ENCODE peak calls at places on chromosomes 5 and 9, in five cellular contexts. Y is endothelial cell, G is amniotic stem cell, K is small intestine, J is NCI-H1105. F is an unnamed sample.

GRCh38 chr5:168086104-168086610 is 205.3 kb upstream of the WWC1 start:
- DNase-seq in Y (no peak), J (no peak), G (no peak), K (peak), F (no peak)

GRCh38 chr9:22208846-22209585 is 199.9 kb upstream of the CDKN2B start:
- DNase-seq in J (no peak), K (no peak), G (no peak), Y (no peak), F (no peak)

GRCh38 chr9:70410368-70410767 is 4.1 kb downstream of the KLF9 start:
- DNase-seq in J (no peak), G (no peak), Y (no peak), K (peak), F (no peak)

GRCh38 chr5:122770479-122770878 is 4.4 kb upstream of the SNX2 start:
- DNase-seq in G (no peak), J (no peak), Y (no peak), K (no peak), F (no peak)

GRCh38 chr5:27217977-27218376 is 179.6 kb upstream of the CDH9 start:
- DNase-seq in G (no peak), K (no peak), J (no peak), Y (no peak), F (no peak)

GRCh38 chr5:8827701-8828100 is 718.2 kb downstream of the SEMA5A start:
- DNase-seq in K (no peak), Y (no peak), G (no peak), J (no peak), F (no peak)

GRCh38 chr5:37667430-37667829 is 172.4 kb downstream of the GDNF start:
- DNase-seq in G (no peak), J (no peak), Y (no peak), K (no peak), F (no peak)

GRCh38 chr9:81686614-81687520 is 2.5 kb downstream of the TLE1 start:
- DNase-seq in K (peak), G (peak), Y (peak), J (peak), F (peak)

GRCh38 chr5:177489119-177489716 is 8.2 kb downstream of the PDLIM7 start:
- DNase-seq in K (peak), G (no peak), J (no peak), Y (no peak), F (no peak)

GRCh38 chr9:12774861-12775367 is at the start of gene LURAP1L:
- DNase-seq in Y (peak), K (peak), J (peak), G (no peak), F (peak)

GRCh38 chr5:77881528-77881927 is 105.4 kb upstream of the TBCA start:
- DNase-seq in J (no peak), K (no peak), G (no peak), Y (no peak), F (no peak)

GRCh38 chr9:124629600-124629999 is 122.4 kb upstream of the NR5A1 start:
- DNase-seq in G (no peak), J (no peak), Y (no peak), K (no peak), F (no peak)

GRCh38 chr9:31364171-31364570 is 1020.3 kb upstream of the ACO1 start:
- DNase-seq in K (no peak), Y (no peak), G (no peak), J (no peak), F (no peak)

GRCh38 chr5:36666304-36666703 is 59.9 kb downstream of the SLC1A3 start:
- DNase-seq in K (no peak), J (no peak), Y (no peak), G (no peak), F (no peak)

GRCh38 chr9:124815601-124816000 is 37.7 kb upstream of the WDR38 start:
- DNase-seq in G (no peak), J (no peak), K (no peak), Y (no peak), F (no peak)

GRCh38 chr5:58046371-58046770 is 413.5 kb downstream of the PLK2 start:
- DNase-seq in Y (no peak), G (no peak), K (no peak), J (no peak), F (no peak)

GRCh38 chr9:95508242-95508967 is 8.4 kb downstream of the PTCH1 start:
- DNase-seq in G (no peak), J (peak), Y (peak), K (no peak), F (no peak)

GRCh38 chr5:75279324-75279723 is 42.6 kb upstream of the ANKRD31 start:
- DNase-seq in G (no peak), Y (no peak), K (no peak), J (no peak), F (no peak)

GRCh38 chr5:93428868-93429267 is 152.2 kb downstream of the NR2F1-AS1 start:
- DNase-seq in J (no peak), Y (no peak), K (no peak), G (no peak), F (no peak)

GRCh38 chr9:116342941-116343340 is 189.3 kb downstream of the PAPPA start:
- DNase-seq in J (no peak), Y (no peak), G (no peak), K (no peak), F (no peak)

GRCh38 chr5:10524376-10525123 is 39.3 kb upstream of the ANKRD33B start:
- DNase-seq in K (no peak), J (no peak), G (peak), Y (no peak), F (peak)

GRCh38 chr9:71608825-71609452 is 159.4 kb downstream of the CEMIP2 start:
- DNase-seq in K (no peak), Y (no peak), J (no peak), G (no peak), F (no peak)

GRCh38 chr5:126395198-126395597 is 28.0 kb upstream of the GRAMD2B start:
- DNase-seq in G (no peak), Y (no peak), J (no peak), K (no peak), F (no peak)

GRCh38 chr9:121294866-121295661 is 27.1 kb downstream of the GSN start:
- DNase-seq in Y (no peak), G (no peak), K (no peak), J (no peak), F (no peak)

GRCh38 chr9:121916008-121916407 is 177.1 kb downstream of the TTLL11 start:
- DNase-seq in K (no peak), J (no peak), Y (no peak), G (no peak), F (no peak)

GRCh38 chr9:135647897-135648296 is 8.6 kb upstream of the GLT6D1 start:
- DNase-seq in G (no peak), J (no peak), K (no peak), Y (no peak), F (no peak)

GRCh38 chr9:97660847-97661246 is 27.2 kb downstream of the NCBP1 start:
- DNase-seq in G (no peak), K (no peak), Y (no peak), J (no peak), F (no peak)

GRCh38 chr9:18490591-18491370 is 16.8 kb downstream of the ADAMTSL1 start:
- DNase-seq in G (peak), J (no peak), K (no peak), Y (no peak), F (no peak)

GRCh38 chr5:3007577-3007976 is 256.1 kb upstream of the IRX2 start:
- DNase-seq in Y (no peak), J (no peak), G (no peak), K (no peak), F (no peak)

GRCh38 chr5:127564002-127564769 is 46.7 kb downstream of the PRRC1 start:
- DNase-seq in Y (peak), G (no peak), J (peak), K (peak), F (peak)

GRCh38 chr5:136811551-136811950 is 446.2 kb upstream of the TRPC7 start:
- DNase-seq in J (no peak), K (no peak), Y (no peak), G (peak), F (no peak)

GRCh38 chr5:9056046-9056445 is 489.8 kb downstream of the SEMA5A start:
- DNase-seq in K (no peak), G (no peak), J (no peak), Y (no peak), F (peak)

GRCh38 chr9:37002413-37003217 is 31.5 kb downstream of the PAX5 start:
- DNase-seq in J (no peak), K (no peak), Y (no peak), G (no peak), F (no peak)

GRCh38 chr9:16069671-16070586 is 517.1 kb downstream of the CCDC171 start:
- DNase-seq in K (no peak), G (no peak), Y (no peak), J (no peak), F (no peak)

GRCh38 chr9:116087246-116087645 is 66.3 kb upstream of the PAPPA start:
- DNase-seq in J (peak), K (no peak), Y (no peak), G (no peak), F (peak)

F was measured in NCI-H526 treated with DMSO at 0.1 percent for 48 hours.